ENCODE peak calls at places on chromosomes 1 and 21, in five cellular contexts. T, V, A, D and Y are unnamed samples.

GRCh38 chr1:204837440-204838084 is 33.1 kb upstream of the NFASC start:
- DNase-seq in T (no peak), D (peak), V (no peak), A (peak), Y (no peak)

GRCh38 chr1:53544731-53545515 is 85.7 kb downstream of the DMRTB1 start:
- DNase-seq in V (no peak), D (no peak), T (peak), A (peak), Y (no peak)

GRCh38 chr21:37509802-37510393 is 143.3 kb downstream of the DYRK1A start:
- DNase-seq in A (no peak), T (no peak), V (no peak), D (no peak), Y (no peak)

GRCh38 chr1:203170625-203171330 is 4.8 kb downstream of the MYBPH start:
- DNase-seq in D (no peak), A (no peak), V (no peak), T (no peak), Y (no peak)

GRCh38 chr1:101137144-101138126 is 99.4 kb upstream of the S1PR1 start:
- DNase-seq in D (no peak), T (no peak), V (no peak), A (no peak), Y (no peak)

GRCh38 chr1:150720098-150720497 is 597 bp downstream of the HORMAD1 start:
- DNase-seq in V (no peak), D (no peak), T (no peak), A (no peak), Y (no peak)

GRCh38 chr1:87805661-87806376 is 477.1 kb downstream of the LMO4 start:
- DNase-seq in D (peak), A (no peak), T (no peak), V (no peak), Y (no peak)

GRCh38 chr1:41482906-41483895 is 1.3 kb downstream of the EDN2 start:
- DNase-seq in A (no peak), T (no peak), D (no peak), V (no peak), Y (no peak)

GRCh38 chr1:29876441-29876840 is 640.1 kb downstream of the PTPRU start:
- DNase-seq in D (no peak), T (peak), A (no peak), V (no peak), Y (no peak)

GRCh38 chr21:14403681-14404318 is 20.9 kb upstream of the HSPA13 start:
- DNase-seq in T (no peak), A (no peak), V (no peak), D (peak), Y (no peak)

GRCh38 chr1:224529844-224530243 is 86.3 kb upstream of the CNIH3 start:
- DNase-seq in D (no peak), T (no peak), V (no peak), A (no peak), Y (no peak)

GRCh38 chr1:203593723-203594122 is 32.9 kb upstream of the ATP2B4 start:
- DNase-seq in A (peak), V (peak), D (peak), T (no peak), Y (no peak)

GRCh38 chr1:118396824-118397530 is 211.9 kb upstream of the SPAG17 start:
- DNase-seq in V (no peak), D (no peak), A (no peak), T (no peak), Y (no peak)

GRCh38 chr1:154891452-154891851 is 21.4 kb upstream of the KCNN3 start:
- DNase-seq in D (no peak), A (no peak), V (no peak), T (no peak), Y (no peak)

GRCh38 chr1:207748737-207749528 is 2.9 kb upstream of the CD46 start:
- DNase-seq in A (no peak), T (no peak), V (no peak), D (no peak), Y (no peak)